ENCODE peak calls at places on chromosome X, in four cellular contexts. O is H9, T is IMR-90, N is H1. A is an unnamed sample.
A peak's percentile ranks its signal among the peaks of the same experiment; 100 is the strongest.

GRCh38 chrX:132750312-132751042 is 208.0 kb downstream of the HS6ST2 start:
- DNase-seq in T (no peak), O (no peak), N (no peak), A (no peak)

GRCh38 chrX:13759152-13759718 is 24.7 kb downstream of the OFD1 start:
- DNase-seq in O (no peak), T (no peak), N (no peak), A (no peak)

GRCh38 chrX:103733017-103733416 is 22.3 kb downstream of the TMEM31 start:
- DNase-seq in T (no peak), N (no peak), O (no peak), A (no peak)

GRCh38 chrX:19599253-19599652 is 83.9 kb upstream of the MAP3K15 start:
- DNase-seq in T (no peak), O (no peak), N (no peak), A (no peak)

GRCh38 chrX:69031971-69032391 is 133.3 kb downstream of the PJA1 start:
- DNase-seq in T (peak; percentile 50), O (no peak), N (no peak), A (no peak)

GRCh38 chrX:75156537-75156945 is 458 bp upstream of the ABCB7 start:
- DNase-seq in O (no peak), N (no peak), T (peak; percentile 12), A (peak; percentile 11)

GRCh38 chrX:49106930-49107329 is 16.6 kb downstream of the GPKOW start:
- DNase-seq in T (peak; percentile 52), O (peak; percentile 35), N (no peak), A (peak; percentile 33)

GRCh38 chrX:20059467-20060128 is 57.1 kb downstream of the MAP7D2 start:
- DNase-seq in T (no peak), N (no peak), O (no peak), A (peak; percentile 3)

GRCh38 chrX:129678176-129678880 is 23.6 kb upstream of the APLN start:
- DNase-seq in N (no peak), T (no peak), O (no peak), A (no peak)
- H4K5ac ChIP-seq in N (no peak overlapping the region), T (peak overlapping the region; percentile 47), O (no peak overlapping the region), A (no peak overlapping the region)

GRCh38 chrX:44058339-44058738 is 85.1 kb upstream of the NDP start:
- DNase-seq in T (no peak), N (no peak), O (no peak), A (no peak)
- H4K8ac ChIP-seq in T (no peak overlapping the region), N (no peak overlapping the region), O (no peak overlapping the region), A (no peak overlapping the region)

GRCh38 chrX:10216208-10216607 is 59.4 kb downstream of the CLCN4 start:
- DNase-seq in T (no peak), N (no peak), O (no peak), A (no peak)

GRCh38 chrX:10212395-10212794 is 55.6 kb downstream of the CLCN4 start:
- DNase-seq in N (no peak), T (no peak), O (no peak), A (no peak)

GRCh38 chrX:10213716-10214115 is 56.9 kb downstream of the CLCN4 start:
- DNase-seq in N (no peak), O (no peak), T (no peak), A (no peak)

GRCh38 chrX:10221651-10222050 is 64.9 kb downstream of the CLCN4 start:
- DNase-seq in T (no peak), N (no peak), O (no peak), A (no peak)

DNA sequence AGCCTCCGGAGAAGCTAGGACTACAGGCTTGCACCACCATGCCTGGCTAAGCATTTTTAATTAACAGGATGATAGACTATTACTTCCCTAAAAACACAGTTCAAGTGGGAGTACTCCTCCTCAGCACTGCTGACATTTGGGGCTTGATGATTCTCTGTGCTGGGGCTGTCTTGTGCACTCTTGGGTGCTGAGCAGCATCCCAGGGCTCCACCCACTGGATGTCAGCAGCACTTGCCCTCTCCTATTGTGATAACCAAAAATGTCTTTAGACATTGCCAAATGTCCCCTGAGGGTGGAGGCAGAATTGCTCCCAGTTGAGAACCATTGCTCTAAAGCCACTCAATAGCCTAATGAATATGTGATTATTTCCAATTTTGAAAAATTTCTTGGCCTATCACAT is 60.4 kb downstream of the CLCN4 start:
- DNase-seq in N (no peak), O (no peak), T (no peak), A (peak; percentile 18)
- H4K5ac ChIP-seq in N (no peak overlapping the region), O (no peak overlapping the region), T (no peak overlapping the region), A (no peak overlapping the region)

GRCh38 chrX:153934473-153935325 is at the start of gene NAA10:
- DNase-seq in O (peak; percentile 69), N (no peak), T (peak; percentile 63), A (peak; percentile 73)
- H4K8ac ChIP-seq in O (no peak within 1 kb of the TSS), N (peak within 1 kb of the TSS; percentile 79), T (peak within 1 kb of the TSS; percentile 24), A (no peak within 1 kb of the TSS)

GRCh38 chrX:43974736-43975135 is 1.5 kb upstream of the NDP start:
- DNase-seq in T (no peak), O (no peak), N (no peak), A (no peak)

GRCh38 chrX:43971966-43972961 is 926 bp downstream of the NDP start:
- DNase-seq in O (no peak), N (no peak), T (peak; percentile 39), A (no peak)

GRCh38 chrX:43973249-43973672 is at the start of gene NDP:
- DNase-seq in O (no peak), T (no peak), N (no peak), A (peak; percentile 18)

GRCh38 chrX:43975747-43976146 is 2.6 kb upstream of the NDP start:
- DNase-seq in N (no peak), T (no peak), O (no peak), A (no peak)

DNA sequence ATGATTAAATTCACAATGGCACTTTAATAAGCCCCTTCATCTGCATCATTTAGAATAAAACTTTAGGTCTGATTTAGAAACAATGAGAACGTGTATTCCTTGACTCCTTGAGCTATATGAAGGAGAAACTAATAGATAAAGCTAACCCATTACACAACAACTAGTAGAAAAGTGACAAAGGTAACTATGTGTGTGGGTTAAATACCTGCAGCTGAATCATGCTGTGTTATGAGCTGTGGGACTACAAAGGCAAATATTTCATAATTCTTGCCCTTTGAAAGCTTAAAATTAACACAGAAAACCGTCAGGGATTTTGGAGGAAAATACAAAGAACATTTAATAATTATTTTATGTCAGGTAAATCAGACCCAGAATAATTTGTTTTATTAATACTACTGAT is 886 bp upstream of the NDP start:
- DNase-seq in T (no peak), N (no peak), O (no peak), A (no peak)
- H4K5ac ChIP-seq in T (no peak overlapping the region), N (no peak overlapping the region), O (no peak overlapping the region), A (no peak overlapping the region)

GRCh38 chrX:76172325-76172887 is 456 bp upstream of the PBDC1 start:
- DNase-seq in O (no peak), T (no peak), N (no peak), A (no peak)
- H4K8ac ChIP-seq in O (no peak overlapping the region), T (peak overlapping the region; percentile 81), N (peak overlapping the region; percentile 79), A (no peak overlapping the region)

GRCh38 chrX:54675762-54676161 is 122.3 kb downstream of the ITIH6 start:
- DNase-seq in O (no peak), N (no peak), T (no peak), A (no peak)
- H4K5ac ChIP-seq in O (no peak overlapping the region), N (no peak overlapping the region), T (no peak overlapping the region), A (no peak overlapping the region)

GRCh38 chrX:40962793-40963407 is 122.3 kb upstream of the USP9X start:
- DNase-seq in N (no peak), O (no peak), T (no peak), A (no peak)

GRCh38 chrX:40964008-40964407 is 121.2 kb upstream of the USP9X start:
- DNase-seq in T (no peak), N (no peak), O (no peak), A (no peak)

GRCh38 chrX:40964633-40965586 is 120.3 kb upstream of the USP9X start:
- DNase-seq in T (no peak), N (no peak), O (no peak), A (no peak)

GRCh38 chrX:40971736-40972135 is 113.5 kb upstream of the USP9X start:
- DNase-seq in T (peak; percentile 16), O (no peak), N (no peak), A (peak; percentile 64)

DNA sequence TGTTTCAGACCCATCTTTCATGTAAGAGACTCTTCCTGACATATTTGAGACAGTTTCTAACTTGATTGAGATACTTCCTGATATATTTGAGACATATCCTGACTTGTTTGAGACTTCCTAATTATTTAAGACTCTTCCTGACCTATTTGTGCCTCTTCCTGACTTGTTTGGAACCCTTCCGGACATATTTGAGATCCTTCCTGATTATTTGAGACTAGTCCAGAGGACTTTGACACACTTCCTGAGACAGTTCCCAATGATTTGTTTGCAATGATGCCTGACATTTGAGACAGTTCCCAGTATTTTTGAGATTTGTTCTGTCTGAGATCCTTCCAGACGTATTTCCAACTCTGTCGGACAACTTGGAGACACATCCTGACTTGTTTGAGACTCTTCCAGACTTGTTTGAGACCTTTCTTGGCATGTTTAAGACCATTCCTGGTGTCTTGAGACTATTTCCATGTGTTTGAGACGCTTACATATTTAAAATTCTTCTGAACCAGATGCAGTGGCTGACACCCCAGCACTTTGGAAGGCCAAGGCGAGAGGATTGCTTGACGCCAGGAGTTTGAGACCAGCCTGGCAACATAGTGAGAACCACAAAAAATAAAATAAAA is 118.9 kb upstream of the USP9X start:
- DNase-seq in T (no peak), O (no peak), N (no peak), A (no peak)
- H4K8ac ChIP-seq in T (no peak overlapping the region), O (no peak overlapping the region), N (no peak overlapping the region), A (no peak overlapping the region)

A was measured in mesendoderm.